ENCODE peak calls at places on chromosome 4, in ten cellular contexts. L is prostate gland, U is sigmoid colon, H is K562, Q is spleen, F is upper lobe of left lung, D is HCT116, N is endothelial cell of umbilical vein, M is stomach, B is transverse colon. A is an unnamed sample.

GRCh38 chr4:67198757-67199156 is 346.5 kb downstream of the CENPC start:
- DNase-seq in L (no peak), U (no peak), H (no peak), Q (no peak), F (no peak), D (no peak), N (peak), M (no peak), B (no peak), A (no peak)

GRCh38 chr4:16897991-16898827 is at the start of gene LDB2:
- DNase-seq in L (no peak), U (peak), H (no peak), Q (no peak), F (peak), D (no peak), N (peak), M (peak), B (peak), A (peak)

GRCh38 chr4:150001815-150002214 is 76.4 kb upstream of the DCLK2 start:
- DNase-seq in L (no peak), U (no peak), H (no peak), Q (no peak), F (no peak), D (no peak), N (no peak), M (no peak), B (no peak), A (no peak)

GRCh38 chr4:175215208-175215607 is 297.1 kb downstream of the ADAM29 start:
- DNase-seq in L (no peak), U (no peak), H (no peak), Q (no peak), F (no peak), D (no peak), N (no peak), M (no peak), B (no peak), A (no peak)

GRCh38 chr4:158462611-158463010 is 59.1 kb upstream of the RXFP1 start:
- DNase-seq in L (no peak), U (no peak), H (no peak), Q (no peak), F (no peak), D (no peak), N (no peak), M (no peak), B (no peak), A (no peak)

GRCh38 chr4:90922174-90922573 is 795.0 kb downstream of the CCSER1 start:
- DNase-seq in L (no peak), U (no peak), H (no peak), Q (no peak), F (no peak), D (no peak), N (no peak), M (no peak), B (no peak), A (no peak)

GRCh38 chr4:3679851-3680311 is 86.3 kb upstream of the ADRA2C start:
- DNase-seq in L (no peak), U (peak), H (no peak), Q (peak), F (peak), D (no peak), N (no peak), M (no peak), B (no peak), A (peak)

GRCh38 chr4:57131849-57132745 is 21.9 kb upstream of the IGFBP7 start:
- DNase-seq in L (peak), U (no peak), H (no peak), Q (no peak), F (no peak), D (no peak), N (peak), M (no peak), B (no peak), A (no peak)

GRCh38 chr4:54165438-54165837 is 63.7 kb upstream of the PDGFRA start:
- DNase-seq in L (no peak), U (no peak), H (no peak), Q (no peak), F (no peak), D (peak), N (no peak), M (no peak), B (no peak), A (no peak)

GRCh38 chr4:156298230-156298629 is 344.6 kb upstream of the CTSO start:
- DNase-seq in L (no peak), U (peak), H (no peak), Q (no peak), F (no peak), D (no peak), N (peak), M (no peak), B (peak), A (no peak)

GRCh38 chr4:26349496-26349895 is 28.7 kb downstream of the RBPJ start:
- DNase-seq in L (no peak), U (no peak), H (no peak), Q (no peak), F (no peak), D (no peak), N (no peak), M (no peak), B (no peak), A (no peak)

GRCh38 chr4:75867135-75867534 is 35.1 kb downstream of the PPEF2 start:
- DNase-seq in L (no peak), U (no peak), H (no peak), Q (no peak), F (no peak), D (no peak), N (no peak), M (no peak), B (no peak), A (no peak)

GRCh38 chr4:153916273-153916755 is 127.4 kb upstream of the SFRP2 start:
- DNase-seq in L (no peak), U (no peak), H (no peak), Q (no peak), F (no peak), D (no peak), N (no peak), M (no peak), B (no peak), A (no peak)

GRCh38 chr4:94507708-94508107 is 56.0 kb downstream of the PDLIM5 start:
- DNase-seq in L (no peak), U (no peak), H (peak), Q (no peak), F (no peak), D (peak), N (peak), M (no peak), B (peak), A (peak)

DNA sequence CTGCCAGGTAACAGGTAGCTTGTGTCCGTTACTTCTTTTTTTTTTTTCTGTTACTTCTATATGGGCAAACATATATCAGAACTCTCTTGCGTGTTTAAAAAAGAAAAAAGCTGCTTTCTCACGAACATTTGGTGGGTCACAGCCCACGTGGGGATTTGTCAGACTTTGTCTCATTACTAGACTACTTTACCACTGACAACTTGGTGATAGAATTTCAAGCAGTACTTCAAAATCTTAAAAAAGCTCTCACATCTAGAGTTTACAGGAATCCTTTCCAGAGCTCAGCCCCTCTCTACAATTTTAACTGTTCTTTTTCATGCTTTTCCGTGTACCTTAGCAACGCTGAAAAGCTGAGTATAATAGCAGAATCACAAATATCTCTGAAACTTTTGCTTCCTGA is 50.1 kb downstream of the SMAD1 start:
- DNase-seq in L (no peak), U (no peak), H (no peak), Q (no peak), F (no peak), D (no peak), N (no peak), M (no peak), B (no peak), A (no peak)
- H3K27ac ChIP-seq in L (no peak), U (no peak), H (no peak), Q (peak), F (no peak), D (no peak), N (no peak), M (no peak), B (no peak), A (no peak)

GRCh38 chr4:164424852-164425251 is 329.1 kb upstream of the SMIM31 start:
- DNase-seq in L (no peak), U (no peak), H (no peak), Q (no peak), F (no peak), D (no peak), N (no peak), M (no peak), B (no peak), A (no peak)

GRCh38 chr4:164423819-164424218 is 330.1 kb upstream of the SMIM31 start:
- DNase-seq in L (no peak), U (no peak), H (no peak), Q (no peak), F (no peak), D (no peak), N (no peak), M (no peak), B (no peak), A (no peak)

GRCh38 chr4:164428561-164428960 is 325.4 kb upstream of the SMIM31 start:
- DNase-seq in L (no peak), U (no peak), H (no peak), Q (no peak), F (no peak), D (no peak), N (no peak), M (no peak), B (no peak), A (no peak)
- TF ChIP-seq POLR2AphosphoS5 in L (no peak), U (no peak), H (no peak), Q (no peak), F (no peak), D (no peak), N (no peak), M (no peak), B (no peak), A (no peak)

GRCh38 chr4:1743975-1744374 is 22.7 kb downstream of the TACC3 start:
- DNase-seq in L (no peak), U (no peak), H (no peak), Q (no peak), F (peak), D (no peak), N (no peak), M (no peak), B (no peak), A (no peak)
- TF ChIP-seq POLR2A in L (no peak), U (no peak), H (no peak), Q (no peak), F (no peak), D (no peak), N (no peak), M (no peak), B (no peak), A (no peak)

DNA sequence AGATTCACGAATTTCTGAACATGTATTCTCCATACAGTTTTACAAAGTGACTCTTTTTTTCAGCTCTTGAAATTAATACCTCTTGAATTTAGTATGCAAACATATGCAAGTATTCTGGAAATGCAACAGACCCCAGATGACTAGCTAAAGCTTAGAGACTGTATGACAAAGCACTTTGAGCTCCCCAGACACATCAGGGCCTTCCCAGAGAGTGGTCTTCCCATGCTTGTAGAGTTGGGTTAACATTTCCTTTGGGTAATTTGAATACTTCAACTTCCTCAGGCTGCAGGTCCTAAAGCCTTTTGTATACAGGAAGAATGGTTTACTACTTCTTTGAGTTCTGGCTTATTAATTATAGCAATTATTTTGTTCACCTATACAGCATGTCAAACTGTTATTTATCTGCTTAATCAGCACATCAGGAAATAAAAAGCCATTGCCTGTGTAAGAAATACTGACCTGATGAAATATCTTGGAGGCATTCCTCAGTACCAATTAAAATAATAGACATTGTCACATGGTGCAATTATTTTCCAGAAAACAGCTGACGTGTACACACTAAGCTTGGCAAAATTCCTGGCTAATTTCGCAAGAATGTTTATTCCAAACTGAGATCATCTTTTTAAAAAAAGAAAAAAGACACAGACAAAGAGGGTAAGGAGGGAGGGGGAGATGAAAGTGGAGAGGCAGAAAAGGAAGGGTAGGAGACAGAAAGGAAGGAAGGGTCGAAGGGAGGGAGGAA is 62.1 kb upstream of the NFKB1 start:
- DNase-seq in L (peak), U (no peak), H (no peak), Q (no peak), F (no peak), D (no peak), N (peak), M (no peak), B (no peak), A (no peak)
- H3K27ac ChIP-seq in L (no peak), U (peak), H (peak), Q (no peak), F (peak), D (no peak), N (no peak), M (peak), B (peak), A (peak)

DNA sequence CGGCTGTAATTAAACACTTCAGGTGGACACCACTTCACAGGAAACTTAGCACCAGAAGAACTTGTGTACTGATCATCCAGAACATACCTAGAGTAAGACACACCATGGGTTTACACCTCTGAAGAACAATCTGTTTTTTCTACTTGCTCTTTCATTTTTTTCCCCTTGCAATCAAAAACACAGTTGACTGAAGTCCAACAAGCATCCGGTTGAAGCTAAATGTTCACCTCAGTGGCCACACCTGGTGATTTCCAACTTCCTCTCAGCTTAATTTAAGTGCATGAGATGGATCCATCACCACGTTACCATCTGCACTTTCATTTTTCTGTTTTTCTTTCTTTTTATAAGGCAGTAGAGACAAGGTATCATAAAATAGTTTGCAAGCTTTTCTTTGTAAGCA is 4.9 kb upstream of the TXK start:
- DNase-seq in L (no peak), U (no peak), H (no peak), Q (no peak), F (no peak), D (no peak), N (no peak), M (no peak), B (no peak), A (no peak)
- TF ChIP-seq POLR2AphosphoS5 in L (no peak), U (no peak), H (no peak), Q (peak), F (no peak), D (no peak), N (no peak), M (no peak), B (no peak), A (no peak)

GRCh38 chr4:118279920-118280432 is 72.8 kb downstream of the PRSS12 start:
- DNase-seq in L (no peak), U (no peak), H (no peak), Q (no peak), F (no peak), D (no peak), N (no peak), M (no peak), B (no peak), A (no peak)

GRCh38 chr4:118280501-118281218 is 72.1 kb downstream of the PRSS12 start:
- DNase-seq in L (peak), U (no peak), H (peak), Q (no peak), F (no peak), D (peak), N (peak), M (peak), B (peak), A (no peak)

GRCh38 chr4:118284169-118284568 is 68.6 kb downstream of the PRSS12 start:
- DNase-seq in L (no peak), U (no peak), H (peak), Q (no peak), F (no peak), D (no peak), N (no peak), M (no peak), B (no peak), A (no peak)

GRCh38 chr4:118282692-118283091 is 70.1 kb downstream of the PRSS12 start:
- DNase-seq in L (no peak), U (no peak), H (no peak), Q (no peak), F (no peak), D (no peak), N (no peak), M (no peak), B (no peak), A (no peak)

DNA sequence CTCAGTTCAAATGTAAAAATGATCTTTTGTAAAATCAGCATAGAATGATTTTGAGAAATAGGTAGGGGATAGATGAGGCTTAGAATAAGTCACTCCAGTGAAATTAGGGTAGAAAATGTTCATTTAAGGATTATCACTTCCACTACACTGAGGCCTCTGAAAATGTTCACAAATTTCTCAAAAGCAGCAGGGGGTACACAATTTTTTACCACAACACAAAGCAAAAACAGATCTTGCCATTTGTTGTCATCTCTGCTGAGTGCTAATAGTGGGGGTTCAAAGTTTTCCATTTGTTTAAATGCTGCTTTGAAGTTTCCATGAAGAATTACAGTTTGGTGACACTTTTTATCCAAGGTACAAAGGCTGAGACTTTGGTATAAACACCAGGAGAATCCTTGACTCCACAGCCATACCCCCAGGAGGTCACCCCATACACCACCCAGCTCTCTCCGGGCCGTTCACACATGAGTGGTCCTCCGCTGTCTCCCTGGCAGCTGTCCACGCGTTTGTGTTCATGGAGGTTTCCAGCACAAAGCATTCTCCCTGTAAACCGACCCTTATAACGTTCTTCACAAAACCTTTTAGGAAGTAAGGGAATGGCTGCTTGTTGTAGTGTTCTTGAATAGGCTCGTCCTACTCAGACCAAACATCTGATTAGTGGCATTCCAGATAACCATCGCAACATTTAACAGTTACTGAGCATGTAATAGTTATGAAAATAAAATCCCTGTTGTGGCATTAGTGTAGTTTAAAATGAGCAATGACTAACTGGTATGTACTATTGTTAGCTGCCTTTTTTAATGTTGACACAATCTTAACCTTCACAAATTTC is 71.0 kb downstream of the PRSS12 start:
- DNase-seq in L (no peak), U (no peak), H (peak), Q (peak), F (no peak), D (no peak), N (peak), M (no peak), B (no peak), A (no peak)
- TF ChIP-seq POLR2A in L (no peak), U (no peak), H (peak), Q (no peak), F (no peak), D (peak), N (peak), M (no peak), B (no peak), A (no peak)

GRCh38 chr4:184349283-184350039 is 124.9 kb downstream of the IRF2 start:
- DNase-seq in L (no peak), U (no peak), H (no peak), Q (no peak), F (no peak), D (no peak), N (no peak), M (peak), B (peak), A (no peak)
- H3K27ac ChIP-seq in L (peak), U (no peak), H (no peak), Q (peak), F (peak), D (no peak), N (no peak), M (peak), B (peak), A (peak)

DNA sequence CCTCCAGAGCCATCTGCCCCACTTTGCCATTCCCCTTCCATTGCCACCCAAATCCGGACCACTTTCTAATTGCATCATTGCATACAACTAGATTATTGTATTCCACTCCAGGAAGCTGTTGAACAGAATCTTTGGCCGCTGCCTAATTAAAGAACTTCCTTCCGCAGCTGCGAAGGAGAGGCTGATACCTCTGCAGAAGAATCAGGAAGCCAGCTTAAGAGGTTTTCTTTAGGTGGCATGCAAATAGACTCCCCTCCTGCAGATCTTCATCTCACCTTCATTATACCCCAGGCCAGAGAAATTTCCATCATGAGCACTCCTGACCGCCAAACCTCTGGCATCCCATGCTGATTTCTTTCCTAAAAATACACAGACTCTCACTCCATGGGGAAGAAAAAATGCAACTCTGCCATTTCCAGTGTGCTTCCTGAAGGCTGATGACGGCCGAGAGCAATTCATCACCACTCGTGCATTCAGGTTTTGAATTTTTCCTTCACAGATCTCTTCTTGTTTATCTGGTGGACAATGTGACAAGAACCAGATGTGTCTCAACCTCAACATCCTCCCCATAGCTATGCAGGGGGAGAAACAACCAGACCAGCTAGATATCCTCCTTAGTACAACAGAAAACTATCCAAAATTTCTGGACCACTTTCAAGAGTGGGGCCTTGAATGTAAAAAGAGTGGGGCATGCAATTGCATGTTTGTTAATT is 31.2 kb downstream of the LGI2 start:
- DNase-seq in L (no peak), U (no peak), H (no peak), Q (no peak), F (no peak), D (no peak), N (no peak), M (no peak), B (no peak), A (no peak)
- TF ChIP-seq POLR2AphosphoS5 in L (no peak), U (peak), H (no peak), Q (no peak), F (no peak), D (no peak), N (no peak), M (no peak), B (peak), A (no peak)